ENCODE peak calls at places on chromosomes 4 and X, in six cellular contexts. Q is mammary epithelial cell, L is Panc1, A is sigmoid colon, W is aorta, R is H1. B is an unnamed sample.

GRCh38 chrX:17042046-17042445 is 95.6 kb downstream of the REPS2 start:
- DNase-seq in L (no peak), A (no peak), R (no peak), Q (no peak), W (no peak), B (no peak)

GRCh38 chr4:68651932-68652331 is 18.5 kb downstream of the UGT2B15 start:
- DNase-seq in A (no peak), W (no peak), R (no peak), Q (no peak), L (no peak), B (no peak)

GRCh38 chr4:114272226-114272625 is 292.8 kb upstream of the ARSJ start:
- DNase-seq in Q (peak), A (no peak), L (peak), R (no peak), W (no peak), B (no peak)

GRCh38 chrX:38276089-38276488 is 51.2 kb downstream of the RPGR start:
- DNase-seq in Q (no peak), L (no peak), R (no peak), W (no peak), A (no peak), B (no peak)

GRCh38 chrX:42098897-42099296 is 175.5 kb upstream of the CASK start:
- DNase-seq in Q (no peak), A (no peak), W (no peak), R (no peak), L (no peak), B (no peak)

GRCh38 chr4:4772534-4772933 is 86.9 kb upstream of the MSX1 start:
- DNase-seq in Q (no peak), W (no peak), L (no peak), R (no peak), A (no peak), B (no peak)

GRCh38 chr4:40656221-40656863 is 26.7 kb upstream of the RBM47 start:
- DNase-seq in A (no peak), L (no peak), R (no peak), Q (no peak), W (no peak), B (no peak)

GRCh38 chr4:180106997-180107396 is 2136.2 kb upstream of the TENM3 start:
- DNase-seq in A (no peak), W (no peak), Q (no peak), R (no peak), L (no peak), B (no peak)

GRCh38 chrX:103356897-103357296 is 591 bp downstream of the TCEAL9 start:
- DNase-seq in A (no peak), L (no peak), R (no peak), W (no peak), Q (no peak), B (no peak)

GRCh38 chr4:10100734-10101216 is 15.8 kb downstream of the WDR1 start:
- DNase-seq in A (peak), L (no peak), W (no peak), R (no peak), Q (no peak), B (no peak)

GRCh38 chrX:107450823-107451509 is 1.5 kb downstream of the FRMPD3 start:
- DNase-seq in A (no peak), W (no peak), L (no peak), Q (no peak), R (no peak), B (no peak)

GRCh38 chrX:32150141-32150540 is 1061.2 kb downstream of the DMD start:
- DNase-seq in W (no peak), R (no peak), Q (no peak), L (no peak), A (no peak), B (no peak)

GRCh38 chrX:32155044-32155638 is 1056.2 kb downstream of the DMD start:
- DNase-seq in A (no peak), L (no peak), W (no peak), R (no peak), Q (no peak), B (no peak)

DNA sequence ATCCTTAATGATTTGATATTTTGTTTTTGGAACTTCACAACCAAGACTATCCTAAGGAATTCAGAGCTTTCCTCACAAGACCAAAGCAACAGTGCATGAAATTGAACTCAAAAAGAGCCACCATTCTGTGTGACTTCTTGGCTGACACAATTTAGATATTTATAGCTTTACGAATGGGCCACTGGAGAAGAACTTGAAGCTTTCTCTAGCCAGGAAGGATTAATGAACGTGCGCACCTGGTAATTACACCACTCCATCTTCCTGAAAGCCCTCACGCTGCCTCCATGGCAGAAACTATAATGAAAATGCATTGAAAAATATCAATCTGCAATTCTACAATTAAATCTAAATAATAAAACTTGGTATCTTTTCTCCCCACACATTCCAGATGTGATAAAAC is 1057.8 kb downstream of the DMD start:
- DNase-seq in R (no peak), A (no peak), L (no peak), W (no peak), Q (no peak), B (no peak)
- H3K4me3 ChIP-seq in R (no peak), A (no peak), L (no peak), W (no peak), Q (no peak), B (no peak)

GRCh38 chr4:83013931-83014330 is 3.3 kb upstream of the LIN54 start:
- DNase-seq in R (no peak), W (no peak), A (no peak), Q (peak), L (no peak), B (no peak)
- H3K27ac ChIP-seq in R (no peak), W (no peak), A (peak), Q (peak), L (peak), B (no peak)

GRCh38 chrX:74536142-74537010 is 78.0 kb downstream of the RLIM start:
- DNase-seq in W (peak), Q (peak), A (peak), R (no peak), L (no peak), B (peak)
- H3K4me3 ChIP-seq in W (no peak), Q (peak), A (peak), R (peak), L (peak), B (peak)

DNA sequence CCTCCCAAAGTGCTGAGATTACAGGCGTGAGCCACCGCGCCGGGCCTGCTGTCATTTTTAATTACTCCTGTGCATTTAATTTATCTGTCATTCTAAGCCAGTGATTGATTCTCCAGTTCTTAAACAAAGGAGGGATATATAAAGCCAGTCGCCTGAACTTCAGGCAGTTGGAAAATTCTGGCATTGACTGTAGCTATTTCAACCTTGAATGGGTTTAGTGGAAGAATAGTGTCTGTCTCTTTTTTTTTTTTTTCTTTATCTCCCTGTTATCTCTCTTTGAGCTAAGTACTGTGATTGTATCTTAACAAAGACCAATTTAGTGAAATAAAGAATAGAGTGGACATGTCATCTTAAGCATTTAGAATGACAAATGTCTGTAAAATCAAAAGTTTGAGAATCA is 11.0 kb downstream of the NEIL3 start:
- DNase-seq in A (no peak), W (no peak), R (no peak), L (no peak), Q (no peak), B (no peak)
- H3K27ac ChIP-seq in A (no peak), W (no peak), R (no peak), L (no peak), Q (no peak), B (no peak)

DNA sequence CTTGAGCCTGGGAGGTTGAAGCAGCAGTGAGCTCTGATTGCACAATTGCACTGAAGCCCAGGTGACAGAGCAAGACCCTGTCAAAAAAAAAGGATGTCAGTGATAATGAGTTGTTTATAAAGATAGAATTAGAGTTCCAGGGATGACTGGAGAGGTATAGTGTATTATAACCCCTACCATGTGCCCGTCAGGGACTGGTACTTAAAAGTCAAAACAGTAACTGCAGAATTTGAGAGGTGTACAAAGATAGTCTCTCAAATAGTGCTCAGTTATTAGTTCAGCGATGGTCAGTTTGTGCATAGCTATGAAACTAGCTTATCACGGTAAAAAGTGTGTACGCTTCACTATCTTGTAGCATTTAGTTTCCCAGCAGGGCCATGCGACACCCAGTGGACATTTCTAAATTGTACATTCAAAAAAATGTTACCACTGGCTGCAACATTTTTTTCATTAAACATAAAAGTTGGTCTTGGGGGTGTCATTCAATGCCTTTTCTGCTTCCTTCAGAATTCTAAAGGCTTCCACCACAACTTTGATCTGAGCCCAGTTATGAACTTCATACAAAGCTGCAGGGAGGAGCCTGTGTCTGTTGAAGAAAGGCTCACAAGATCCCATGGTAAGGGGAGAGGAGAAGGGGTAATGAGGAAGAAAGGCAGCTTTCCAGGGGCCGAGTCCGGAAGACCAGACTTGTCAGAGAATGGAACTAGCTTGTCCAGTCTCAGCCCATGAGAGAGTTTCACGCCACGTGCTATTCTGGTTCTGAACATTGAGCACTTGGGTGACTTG is 9.2 kb upstream of the GYG2 start:
- DNase-seq in L (no peak), A (no peak), Q (peak), W (no peak), R (no peak), B (peak)
- H3K4me3 ChIP-seq in L (no peak), A (no peak), Q (no peak), W (no peak), R (no peak), B (no peak)

GRCh38 chr4:53011176-53011575 is 149.1 kb downstream of the RASL11B start:
- DNase-seq in Q (no peak), R (no peak), A (no peak), L (no peak), W (no peak), B (no peak)

GRCh38 chr4:53007024-53007423 is 144.9 kb downstream of the RASL11B start:
- DNase-seq in R (no peak), A (no peak), W (no peak), L (no peak), Q (no peak), B (no peak)

GRCh38 chr4:53012738-53013137 is 150.6 kb downstream of the RASL11B start:
- DNase-seq in A (no peak), L (no peak), W (no peak), R (no peak), Q (no peak), B (no peak)

GRCh38 chr4:53010320-53010719 is 148.2 kb downstream of the RASL11B start:
- DNase-seq in W (no peak), A (peak), L (no peak), R (no peak), Q (no peak), B (no peak)

GRCh38 chr4:53009824-53010223 is 147.7 kb downstream of the RASL11B start:
- DNase-seq in W (no peak), A (no peak), L (no peak), R (no peak), Q (no peak), B (no peak)
- H3K27ac ChIP-seq in W (no peak), A (peak), L (no peak), R (no peak), Q (no peak), B (no peak)

GRCh38 chrX:137423241-137423640 is 142.7 kb upstream of the ZIC3 start:
- DNase-seq in W (no peak), A (no peak), L (no peak), Q (no peak), R (no peak), B (no peak)

GRCh38 chrX:137427061-137427778 is 138.7 kb upstream of the ZIC3 start:
- DNase-seq in A (no peak), R (no peak), Q (no peak), L (no peak), W (no peak), B (no peak)

GRCh38 chrX:137425273-137425902 is 140.5 kb upstream of the ZIC3 start:
- DNase-seq in Q (no peak), R (no peak), W (no peak), L (no peak), A (no peak), B (no peak)

GRCh38 chrX:137427813-137428212 is 138.1 kb upstream of the ZIC3 start:
- DNase-seq in L (no peak), R (no peak), W (no peak), Q (no peak), A (no peak), B (no peak)

DNA sequence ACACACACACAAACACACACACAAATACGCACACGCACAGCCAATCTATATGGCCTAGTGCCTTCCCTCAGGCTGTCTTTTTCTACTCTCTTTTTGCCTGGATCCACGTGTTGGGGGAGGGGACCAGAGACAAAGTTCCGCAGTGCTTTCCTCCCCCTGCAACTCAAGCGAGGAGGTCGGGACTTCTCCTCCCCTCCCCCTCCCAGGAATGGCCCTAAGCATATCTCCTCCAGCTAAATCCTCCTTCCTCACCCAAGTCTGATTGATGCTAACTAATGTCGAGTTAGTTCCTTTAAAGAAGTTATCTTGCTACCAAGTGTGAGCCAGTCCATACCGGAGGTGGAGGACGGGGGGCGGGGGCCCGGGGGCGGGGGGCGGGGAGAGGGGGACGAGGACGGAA is 141.2 kb upstream of the ZIC3 start:
- DNase-seq in L (no peak), A (no peak), R (no peak), Q (no peak), W (no peak), B (no peak)
- H3K4me3 ChIP-seq in L (no peak), A (no peak), R (peak), Q (no peak), W (no peak), B (no peak)

GRCh38 chr4:38768968-38769394 is 13.8 kb downstream of the TLR10 start:
- DNase-seq in W (no peak), L (no peak), A (no peak), Q (no peak), R (no peak), B (no peak)
- H3K27ac ChIP-seq in W (no peak), L (no peak), A (no peak), Q (no peak), R (no peak), B (no peak)

DNA sequence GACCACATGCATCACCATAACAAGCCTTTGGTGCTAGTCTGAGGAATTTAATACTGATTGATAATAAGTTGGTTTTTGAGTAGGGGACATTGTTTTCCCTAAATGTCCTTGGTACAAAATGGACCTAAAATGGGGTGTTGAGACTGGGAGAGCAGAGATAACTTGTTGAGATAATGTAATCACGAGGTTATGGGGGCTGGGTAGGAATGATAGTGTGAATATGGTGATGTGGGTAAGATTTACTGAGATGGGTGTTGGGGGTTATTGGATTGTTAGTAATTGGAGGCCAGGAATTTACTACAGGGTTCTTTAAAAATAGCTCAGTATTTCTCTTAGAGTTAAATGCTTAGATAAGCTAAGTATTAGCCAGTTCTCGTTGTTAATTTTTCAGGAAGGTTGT is 3.9 kb downstream of the BMP2K start:
- DNase-seq in Q (no peak), R (no peak), W (no peak), L (no peak), A (no peak), B (no peak)
- H3K4me3 ChIP-seq in Q (no peak), R (no peak), W (no peak), L (no peak), A (no peak), B (no peak)